ENCODE peak calls at places on chromosomes 11 and 22, in nine cellular contexts. E is K562, N is Caco-2, B is body of pancreas, I is prostate gland, F is IMR-90, A is adrenal gland, X is epithelial cell of esophagus, K is AG09319. C is an unnamed sample.

GRCh38 chr22:24418786-24419479 is 8.5 kb upstream of the ADORA2A start:
- DNase-seq in E (no peak), F (no peak), B (no peak), X (no peak), K (no peak), N (no peak), I (no peak), A (no peak), C (no peak)

GRCh38 chr11:74024630-74025029 is 15.7 kb upstream of the UCP3 start:
- DNase-seq in E (peak), F (peak), N (no peak), K (peak), A (peak), B (no peak), I (no peak), X (peak), C (peak)

GRCh38 chr22:41619979-41620645 is 731 bp downstream of the DESI1 start:
- DNase-seq in N (peak), E (peak), F (no peak), I (peak), A (peak), B (peak), X (peak), K (no peak), C (peak)

GRCh38 chr11:21514298-21514697 is 678.6 kb upstream of the ANO5 start:
- DNase-seq in K (no peak), E (no peak), F (no peak), I (no peak), X (peak), A (no peak), B (peak), N (no peak), C (no peak)

GRCh38 chr11:62925745-62926668 is 4.8 kb upstream of the CHRM1 start:
- DNase-seq in X (no peak), N (no peak), A (no peak), I (no peak), F (no peak), K (no peak), E (no peak), B (no peak), C (no peak)

GRCh38 chr11:71979094-71979493 is 19.6 kb upstream of the IL18BP start:
- DNase-seq in X (no peak), B (no peak), E (no peak), N (no peak), F (no peak), I (no peak), K (no peak), A (no peak), C (no peak)

GRCh38 chr11:41309716-41310115 is 149.7 kb downstream of the LRRC4C start:
- DNase-seq in F (no peak), I (no peak), B (no peak), N (no peak), X (no peak), E (no peak), K (no peak), A (no peak), C (no peak)

GRCh38 chr11:47257518-47258316 is at the start of gene NR1H3:
- DNase-seq in F (peak), N (peak), B (peak), X (no peak), E (peak), K (no peak), A (peak), I (peak), C (peak)

GRCh38 chr22:43330178-43331063 is 12.8 kb downstream of the SCUBE1 start:
- DNase-seq in X (no peak), N (no peak), F (no peak), E (no peak), A (no peak), K (no peak), B (no peak), I (no peak), C (no peak)

GRCh38 chr11:97019754-97020153 is 629.9 kb downstream of the JRKL start:
- DNase-seq in F (no peak), A (no peak), I (no peak), N (no peak), X (peak), B (no peak), E (no peak), K (no peak), C (no peak)

GRCh38 chr22:49550766-49551362 is 276.8 kb downstream of the BRD1 start:
- DNase-seq in K (no peak), X (no peak), F (no peak), B (peak), I (no peak), A (no peak), N (no peak), E (peak), C (no peak)
- TF ChIP-seq CTCF in K (no peak), X (no peak), F (no peak), B (no peak), I (no peak), A (no peak), N (no peak), E (peak), C (no peak)

DNA sequence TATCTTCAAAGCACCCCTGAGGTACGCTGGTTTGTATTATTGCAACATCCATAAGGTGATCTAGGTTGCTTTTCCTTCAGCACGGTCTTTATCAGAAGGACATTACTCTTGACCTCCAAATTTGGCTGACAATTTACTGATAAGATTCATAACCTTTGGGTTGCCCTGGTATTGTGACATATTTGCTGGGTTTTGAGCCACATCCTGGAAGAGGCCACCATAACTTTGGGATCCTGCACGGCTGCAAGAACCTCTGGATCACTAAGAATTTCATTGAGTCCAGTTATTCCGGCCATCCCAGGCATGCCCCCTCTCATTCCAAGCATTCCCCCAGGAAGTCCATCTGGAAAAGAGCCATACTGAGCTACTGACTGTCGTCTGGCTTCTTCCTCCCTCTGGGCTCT is 6.5 kb upstream of the PLET1 start:
- DNase-seq in F (no peak), E (no peak), N (peak), A (no peak), I (no peak), B (no peak), X (no peak), K (no peak), C (peak)
- TF ChIP-seq CTCF in F (no peak), E (no peak), N (no peak), A (no peak), I (no peak), B (no peak), X (no peak), K (no peak), C (no peak)

DNA sequence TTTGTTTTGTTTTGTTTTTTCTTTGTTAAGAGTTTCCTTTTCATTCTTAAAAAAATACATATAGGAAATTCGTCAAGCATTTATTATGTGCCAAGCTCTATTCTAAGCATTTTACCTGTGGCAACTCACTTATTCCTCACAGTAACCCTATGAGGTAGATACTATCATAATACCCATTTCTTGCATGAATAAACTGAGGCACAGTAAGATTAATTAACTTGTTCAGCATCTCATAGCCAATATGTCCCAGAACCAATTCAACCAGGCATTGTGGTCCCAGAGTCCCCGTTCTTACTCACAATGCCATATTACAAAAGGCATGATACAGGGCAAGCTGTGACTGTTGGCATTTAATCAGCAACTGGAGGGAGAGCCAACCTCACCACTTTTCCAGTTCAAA is 83.7 kb downstream of the RAB30 start:
- DNase-seq in K (no peak), F (no peak), B (no peak), I (no peak), A (no peak), X (no peak), N (no peak), E (no peak), C (no peak)
- TF ChIP-seq CTCF in K (no peak), F (no peak), B (no peak), I (no peak), A (no peak), X (no peak), N (no peak), E (no peak), C (no peak)

DNA sequence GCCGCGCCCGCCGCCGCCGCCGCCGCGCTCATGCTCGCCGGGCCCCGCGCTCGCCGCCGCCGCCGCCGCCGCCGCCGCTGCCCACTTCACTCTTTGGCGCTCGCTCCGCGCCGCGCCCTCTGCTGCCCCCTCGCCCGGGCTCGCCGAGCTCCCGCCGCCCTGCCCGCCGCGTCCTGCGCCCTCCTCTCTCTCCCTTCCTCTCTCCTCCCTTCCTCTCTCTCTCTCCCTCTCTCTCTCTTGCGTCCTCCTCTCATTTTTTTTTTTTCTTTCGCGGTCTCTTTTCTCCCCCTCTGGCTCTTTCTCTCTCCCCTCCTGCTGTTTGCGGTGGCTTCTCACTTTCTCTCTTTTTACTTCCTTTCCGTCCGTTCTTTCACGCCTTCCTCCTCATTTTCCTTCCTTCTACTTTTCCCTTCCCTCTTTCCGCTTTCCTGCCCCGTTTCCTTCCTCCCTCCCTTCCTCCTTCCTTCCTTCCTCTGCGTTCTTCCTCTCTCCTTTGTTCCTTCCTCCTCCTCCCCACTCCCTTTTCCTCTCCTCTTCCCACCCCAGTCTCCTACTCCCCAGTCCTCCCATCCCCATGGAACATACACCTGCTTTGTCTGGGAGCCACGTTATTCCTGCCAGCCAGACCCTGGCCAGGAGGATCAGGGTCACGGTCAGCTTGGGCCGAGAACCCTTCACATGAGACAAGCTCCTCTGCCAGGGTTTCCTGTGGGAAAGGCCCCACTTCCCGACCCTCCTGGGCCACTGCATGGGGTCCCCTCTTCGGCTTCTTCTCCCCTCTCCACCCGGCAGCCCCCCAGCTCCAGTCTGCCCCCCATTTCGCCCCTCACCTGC is 19.3 kb upstream of the SHISAL1 start:
- DNase-seq in X (peak), B (no peak), I (no peak), A (no peak), K (no peak), N (no peak), E (no peak), F (peak), C (peak)
- TF ChIP-seq CTCF in X (no peak), B (no peak), I (no peak), A (no peak), K (no peak), N (no peak), E (no peak), F (peak), C (no peak)

C was measured in cardiac fibroblast.